ENCODE peak calls at places on chromosomes 16 and 17, in six cellular contexts. One of them, this sample, is unnamed.

GRCh38 chr17:63250830-63251229 is 195.3 kb downstream of the CYB561 start:
- DNase-seq in GM12878: no peak
- DNase-seq in HCT116: no peak
- DNase-seq in HepG2: no peak
- DNase-seq in SK-N-SH: no peak
- DNase-seq in K562: no peak
- DNase-seq in this sample: no peak

GRCh38 chr17:21291357-21291756 is 6.8 kb downstream of the MAP2K3 start:
- DNase-seq in GM12878: no peak
- DNase-seq in HCT116: no peak
- DNase-seq in HepG2: no peak
- DNase-seq in SK-N-SH: no peak
- DNase-seq in K562: no peak
- DNase-seq in this sample: no peak

GRCh38 chr17:2580641-2581040 is 12.8 kb upstream of the PAFAH1B1 start:
- DNase-seq in GM12878: no peak
- DNase-seq in HCT116: no peak
- DNase-seq in HepG2: no peak
- DNase-seq in SK-N-SH: no peak
- DNase-seq in K562: no peak
- DNase-seq in this sample: no peak

GRCh38 chr17:1182831-1183578 is 3.2 kb upstream of the ABR start:
- DNase-seq in GM12878: no peak
- DNase-seq in HCT116: no peak
- DNase-seq in HepG2: no peak
- DNase-seq in SK-N-SH: no peak
- DNase-seq in K562: no peak
- DNase-seq in this sample: no peak

GRCh38 chr16:3625911-3626732 is 14.7 kb upstream of the SLX4 start:
- DNase-seq in GM12878: no peak
- DNase-seq in HCT116: no peak
- DNase-seq in HepG2: no peak
- DNase-seq in SK-N-SH: no peak
- DNase-seq in K562: peak; percentile 30
- DNase-seq in this sample: no peak

GRCh38 chr17:17494499-17495447 is 1.4 kb downstream of the RASD1 start:
- DNase-seq in GM12878: no peak
- DNase-seq in HCT116: no peak
- DNase-seq in HepG2: no peak
- DNase-seq in SK-N-SH: no peak
- DNase-seq in K562: no peak
- DNase-seq in this sample: peak; percentile 83

GRCh38 chr16:3953728-3954410 is 73.4 kb upstream of the CREBBP start:
- DNase-seq in GM12878: no peak
- DNase-seq in HCT116: no peak
- DNase-seq in HepG2: no peak
- DNase-seq in SK-N-SH: no peak
- DNase-seq in K562: no peak
- DNase-seq in this sample: no peak

GRCh38 chr16:678858-679807 is 1.1 kb upstream of the STUB1 start:
- DNase-seq in GM12878: no peak
- DNase-seq in HCT116: no peak
- DNase-seq in HepG2: peak; percentile 74
- DNase-seq in SK-N-SH: peak; percentile 91
- DNase-seq in K562: peak; percentile 88
- DNase-seq in this sample: peak; percentile 82

GRCh38 chr16:10013364-10013763 is 168.9 kb downstream of the GRIN2A start:
- DNase-seq in GM12878: no peak
- DNase-seq in HCT116: no peak
- DNase-seq in HepG2: no peak
- DNase-seq in SK-N-SH: no peak
- DNase-seq in K562: no peak
- DNase-seq in this sample: peak; percentile 41

GRCh38 chr17:4903051-4903818 is at the start of gene CHRNE:
- DNase-seq in GM12878: peak; percentile 37
- DNase-seq in HCT116: peak; percentile 87
- DNase-seq in HepG2: peak; percentile 80
- DNase-seq in SK-N-SH: peak; percentile 78
- DNase-seq in K562: peak; percentile 79
- DNase-seq in this sample: peak; percentile 96

GRCh38 chr17:21218101-21218500 is 4.1 kb upstream of the TMEM11 start:
- DNase-seq in GM12878: no peak
- DNase-seq in HCT116: no peak
- DNase-seq in HepG2: no peak
- DNase-seq in SK-N-SH: peak; percentile 54
- DNase-seq in K562: peak; percentile 35
- DNase-seq in this sample: peak; percentile 79

GRCh38 chr17:68595496-68595895 is 5.7 kb downstream of the FAM20A start:
- DNase-seq in GM12878: no peak
- DNase-seq in HCT116: no peak
- DNase-seq in HepG2: no peak
- DNase-seq in SK-N-SH: no peak
- DNase-seq in K562: no peak
- DNase-seq in this sample: no peak

GRCh38 chr17:4327638-4328037 is 38.8 kb downstream of the UBE2G1 start:
- DNase-seq in GM12878: no peak
- DNase-seq in HCT116: peak; percentile 82
- DNase-seq in HepG2: no peak
- DNase-seq in SK-N-SH: no peak
- DNase-seq in K562: no peak
- DNase-seq in this sample: no peak

GRCh38 chr16:56708821-56709685 is 20.9 kb upstream of the NUP93 start:
- DNase-seq in GM12878: no peak
- DNase-seq in HCT116: no peak
- DNase-seq in HepG2: no peak
- DNase-seq in SK-N-SH: peak; percentile 52
- DNase-seq in K562: no peak
- DNase-seq in this sample: no peak

GRCh38 chr17:41308251-41308917 is 725 bp downstream of the KRTAP16-1 start:
- DNase-seq in GM12878: peak; percentile 40
- DNase-seq in HCT116: no peak
- DNase-seq in HepG2: no peak
- DNase-seq in SK-N-SH: no peak
- DNase-seq in K562: no peak
- DNase-seq in this sample: no peak

GRCh38 chr17:59874366-59874765 is 18.4 kb downstream of the TUBD1 start:
- DNase-seq in GM12878: no peak
- DNase-seq in HCT116: no peak
- DNase-seq in HepG2: no peak
- DNase-seq in SK-N-SH: no peak
- DNase-seq in K562: no peak
- DNase-seq in this sample: no peak

GRCh38 chr17:31190351-31190750 is 95.6 kb downstream of the NF1 start:
- DNase-seq in GM12878: no peak
- DNase-seq in HCT116: no peak
- DNase-seq in HepG2: no peak
- DNase-seq in SK-N-SH: no peak
- DNase-seq in K562: no peak
- DNase-seq in this sample: peak; percentile 10

GRCh38 chr17:73158133-73158532 is 6.7 kb upstream of the SSTR2 start:
- DNase-seq in GM12878: no peak
- DNase-seq in HCT116: no peak
- DNase-seq in HepG2: no peak
- DNase-seq in SK-N-SH: no peak
- DNase-seq in K562: no peak
- DNase-seq in this sample: no peak

GRCh38 chr16:53502331-53503269 is at the start of gene AKTIP:
- DNase-seq in GM12878: no peak
- DNase-seq in HCT116: no peak
- DNase-seq in HepG2: no peak
- DNase-seq in SK-N-SH: peak; percentile 65
- DNase-seq in K562: peak; percentile 22
- DNase-seq in this sample: peak; percentile 74

GRCh38 chr17:8963665-8964258 is 1.7 kb downstream of the PIK3R5 start:
- DNase-seq in GM12878: no peak
- DNase-seq in HCT116: no peak
- DNase-seq in HepG2: no peak
- DNase-seq in SK-N-SH: no peak
- DNase-seq in K562: no peak
- DNase-seq in this sample: no peak

GRCh38 chr16:84357191-84357651 is 11.1 kb upstream of the ATP2C2 start:
- DNase-seq in GM12878: no peak
- DNase-seq in HCT116: no peak
- DNase-seq in HepG2: no peak
- DNase-seq in SK-N-SH: no peak
- DNase-seq in K562: no peak
- DNase-seq in this sample: no peak

GRCh38 chr16:87186876-87187533 is 130.2 kb downstream of the C16orf95 start:
- DNase-seq in GM12878: no peak
- DNase-seq in HCT116: no peak
- DNase-seq in HepG2: no peak
- DNase-seq in SK-N-SH: no peak
- DNase-seq in K562: no peak
- DNase-seq in this sample: no peak

GRCh38 chr17:44121997-44122824 is 1.2 kb downstream of the HDAC5 start:
- DNase-seq in GM12878: no peak
- DNase-seq in HCT116: no peak
- DNase-seq in HepG2: no peak
- DNase-seq in SK-N-SH: no peak
- DNase-seq in K562: no peak
- DNase-seq in this sample: peak; percentile 30

GRCh38 chr16:72247821-72248253 is 75.9 kb upstream of the PMFBP1 start:
- DNase-seq in GM12878: no peak
- DNase-seq in HCT116: no peak
- DNase-seq in HepG2: no peak
- DNase-seq in SK-N-SH: no peak
- DNase-seq in K562: no peak
- DNase-seq in this sample: no peak

GRCh38 chr17:7651097-7651958 is 602 bp downstream of the ATP1B2 start:
- DNase-seq in GM12878: no peak
- DNase-seq in HCT116: no peak
- DNase-seq in HepG2: no peak
- DNase-seq in SK-N-SH: peak; percentile 81
- DNase-seq in K562: peak; percentile 39
- DNase-seq in this sample: peak; percentile 37

GRCh38 chr17:4594406-4595349 is 10.3 kb downstream of the SMTNL2 start:
- DNase-seq in GM12878: no peak
- DNase-seq in HCT116: no peak
- DNase-seq in HepG2: no peak
- DNase-seq in SK-N-SH: peak; percentile 68
- DNase-seq in K562: peak; percentile 64
- DNase-seq in this sample: peak; percentile 89

GRCh38 chr17:40615295-40615988 is 32.2 kb downstream of the SMARCE1 start:
- DNase-seq in GM12878: peak; percentile 93
- DNase-seq in HCT116: peak; percentile 69
- DNase-seq in HepG2: peak; percentile 76
- DNase-seq in SK-N-SH: peak; percentile 41
- DNase-seq in K562: peak; percentile 75
- DNase-seq in this sample: peak; percentile 85

GRCh38 chr16:676565-677297 is 1.3 kb downstream of the RHBDL1 start:
- DNase-seq in GM12878: no peak
- DNase-seq in HCT116: no peak
- DNase-seq in HepG2: no peak
- DNase-seq in SK-N-SH: no peak
- DNase-seq in K562: no peak
- DNase-seq in this sample: peak; percentile 54

GRCh38 chr17:20979792-20980083 is 63.1 kb downstream of the USP22 start:
- DNase-seq in GM12878: no peak
- DNase-seq in HCT116: no peak
- DNase-seq in HepG2: no peak
- DNase-seq in SK-N-SH: no peak
- DNase-seq in K562: peak; percentile 64
- DNase-seq in this sample: no peak

GRCh38 chr16:29198731-29199521 is 207.6 kb downstream of the NPIPB11 start:
- DNase-seq in GM12878: no peak
- DNase-seq in HCT116: no peak
- DNase-seq in HepG2: no peak
- DNase-seq in SK-N-SH: no peak
- DNase-seq in K562: no peak
- DNase-seq in this sample: no peak
- H3K4me2 ChIP-seq in GM12878: no peak overlapping the region
- H3K4me2 ChIP-seq in HCT116: no peak overlapping the region
- H3K4me2 ChIP-seq in HepG2: no peak overlapping the region
- H3K4me2 ChIP-seq in SK-N-SH: no peak overlapping the region
- H3K4me2 ChIP-seq in K562: no peak overlapping the region
- H3K4me2 ChIP-seq in this sample: no peak overlapping the region

DNA sequence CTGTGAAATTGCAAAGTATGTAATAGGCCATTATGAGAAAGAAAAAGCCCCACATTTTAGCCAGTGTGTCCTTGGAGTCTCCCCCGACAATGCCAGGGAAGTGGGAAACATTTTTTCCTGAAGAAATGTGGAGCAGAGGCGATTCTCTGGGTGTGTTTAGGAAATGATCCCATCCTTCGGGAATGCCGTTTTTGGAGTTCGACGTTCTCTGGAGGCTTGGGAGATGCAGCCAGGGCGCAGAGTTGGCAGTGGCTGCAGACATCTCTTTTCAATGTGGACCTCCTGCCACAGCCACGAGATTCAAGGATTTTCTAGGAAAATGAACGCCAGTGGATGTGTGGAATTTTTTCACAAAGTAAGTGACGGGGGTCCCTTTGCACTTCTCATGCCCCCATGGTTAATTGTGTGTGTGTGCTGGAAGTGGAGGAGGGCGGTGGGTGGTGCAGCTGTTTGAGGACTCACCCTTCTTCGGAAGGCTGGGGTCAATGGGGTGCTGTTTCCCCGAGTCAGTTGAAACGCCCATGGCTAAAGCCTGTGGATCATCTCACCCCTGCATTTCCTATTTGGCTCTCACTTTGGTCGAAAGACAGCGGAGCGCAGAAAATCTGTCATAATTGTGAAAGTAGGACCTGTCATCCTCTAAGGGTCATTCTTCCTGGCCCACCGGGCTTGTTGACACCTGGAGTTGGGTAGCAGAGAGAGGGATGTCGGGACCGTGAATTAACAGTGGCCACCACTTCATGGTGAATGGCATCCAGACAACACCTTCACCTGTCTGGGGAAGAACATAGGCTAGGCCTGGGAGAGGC is 73.2 kb downstream of the CMIP start:
- DNase-seq in GM12878: no peak
- DNase-seq in HCT116: no peak
- DNase-seq in HepG2: no peak
- DNase-seq in SK-N-SH: no peak
- DNase-seq in K562: no peak
- DNase-seq in this sample: no peak
- TF ChIP-seq REST in GM12878: no peak
- TF ChIP-seq REST in HCT116: no peak
- TF ChIP-seq REST in HepG2: no peak
- TF ChIP-seq REST in SK-N-SH: no peak
- TF ChIP-seq REST in K562: no peak
- TF ChIP-seq REST in this sample: no peak

DNA sequence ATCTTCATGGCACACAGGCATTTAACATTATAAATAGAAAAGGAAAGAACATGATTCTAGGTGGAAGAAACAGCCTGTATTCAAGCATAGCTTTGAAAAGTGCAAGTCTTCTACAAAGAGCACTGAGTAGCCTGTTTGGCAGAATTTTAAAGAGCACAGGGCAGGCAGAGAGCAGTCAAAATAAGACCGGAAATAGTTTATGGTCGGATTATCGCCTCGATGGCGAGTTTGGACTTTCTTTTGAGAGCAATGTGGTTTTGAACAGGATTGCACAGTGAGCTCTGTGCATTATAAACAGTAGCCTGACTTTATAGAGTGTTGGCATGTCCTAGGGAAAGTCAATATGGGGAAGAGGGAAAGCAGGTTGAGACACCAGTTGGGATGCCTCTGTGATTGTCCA is 6.2 kb upstream of the TMEM100 start:
- DNase-seq in GM12878: no peak
- DNase-seq in HCT116: no peak
- DNase-seq in HepG2: no peak
- DNase-seq in SK-N-SH: no peak
- DNase-seq in K562: no peak
- DNase-seq in this sample: no peak
- H2AFZ ChIP-seq in GM12878: no peak overlapping the region
- H2AFZ ChIP-seq in HCT116: no peak overlapping the region
- H2AFZ ChIP-seq in HepG2: no peak overlapping the region
- H2AFZ ChIP-seq in SK-N-SH: peak overlapping the region; percentile 65
- H2AFZ ChIP-seq in K562: peak overlapping the region; percentile 0
- H2AFZ ChIP-seq in this sample: peak overlapping the region; percentile 94

GRCh38 chr17:78192616-78193015 is 5.5 kb downstream of the AFMID start:
- DNase-seq in GM12878: no peak
- DNase-seq in HCT116: no peak
- DNase-seq in HepG2: no peak
- DNase-seq in SK-N-SH: no peak
- DNase-seq in K562: no peak
- DNase-seq in this sample: no peak
- H3K4me2 ChIP-seq in GM12878: peak overlapping the region; percentile 66
- H3K4me2 ChIP-seq in HCT116: no peak overlapping the region
- H3K4me2 ChIP-seq in HepG2: peak overlapping the region; percentile 15
- H3K4me2 ChIP-seq in SK-N-SH: no peak overlapping the region
- H3K4me2 ChIP-seq in K562: no peak overlapping the region
- H3K4me2 ChIP-seq in this sample: no peak overlapping the region